ENCODE peak calls at places on chromosomes 11 and 22, in five cellular contexts. One of them, this sample, is unnamed.

GRCh38 chr11:8227156-8228152 is 36.2 kb downstream of the LMO1 start:
- DNase-seq in mucosa of gallbladder: no peak
- DNase-seq in right cardiac atrium: no peak
- DNase-seq in spleen: no peak
- DNase-seq in left colon: no peak
- DNase-seq in this sample: peak; percentile 97

GRCh38 chr22:38148252-38148651 is 33.4 kb downstream of the PLA2G6 start:
- DNase-seq in mucosa of gallbladder: no peak
- DNase-seq in right cardiac atrium: peak; percentile 13
- DNase-seq in left colon: no peak
- DNase-seq in spleen: no peak
- DNase-seq in this sample: no peak

GRCh38 chr11:70528046-70528793 is 129.9 kb downstream of the CTTN start:
- DNase-seq in right cardiac atrium: peak; percentile 20
- DNase-seq in spleen: peak; percentile 64
- DNase-seq in left colon: no peak
- DNase-seq in mucosa of gallbladder: no peak
- DNase-seq in this sample: no peak

GRCh38 chr11:46121328-46121723 is at the start of gene PHF21A:
- DNase-seq in mucosa of gallbladder: peak; percentile 91
- DNase-seq in spleen: peak; percentile 98
- DNase-seq in left colon: peak; percentile 91
- DNase-seq in right cardiac atrium: peak; percentile 95
- DNase-seq in this sample: peak; percentile 74

GRCh38 chr22:22424210-22424800 is 84.2 kb downstream of the ZNF280B start:
- DNase-seq in mucosa of gallbladder: no peak
- DNase-seq in left colon: no peak
- DNase-seq in spleen: no peak
- DNase-seq in right cardiac atrium: no peak
- DNase-seq in this sample: no peak

GRCh38 chr11:118214210-118214914 is 10.4 kb downstream of the JAML start:
- DNase-seq in mucosa of gallbladder: no peak
- DNase-seq in spleen: no peak
- DNase-seq in left colon: peak; percentile 48
- DNase-seq in right cardiac atrium: no peak
- DNase-seq in this sample: no peak

GRCh38 chr22:50343541-50343935 is 411 bp downstream of the PPP6R2 start:
- DNase-seq in right cardiac atrium: no peak
- DNase-seq in spleen: no peak
- DNase-seq in mucosa of gallbladder: no peak
- DNase-seq in left colon: no peak
- DNase-seq in this sample: no peak

GRCh38 chr11:83456075-83456474 is 169.9 kb upstream of the CCDC90B start:
- DNase-seq in spleen: no peak
- DNase-seq in left colon: no peak
- DNase-seq in right cardiac atrium: no peak
- DNase-seq in mucosa of gallbladder: peak; percentile 28
- DNase-seq in this sample: no peak

GRCh38 chr22:28146401-28147304 is 227.6 kb upstream of the PITPNB start:
- DNase-seq in left colon: no peak
- DNase-seq in spleen: no peak
- DNase-seq in right cardiac atrium: no peak
- DNase-seq in mucosa of gallbladder: no peak
- DNase-seq in this sample: no peak

GRCh38 chr22:45072322-45072903 is 62.6 kb upstream of the PHF21B start:
- DNase-seq in spleen: no peak
- DNase-seq in mucosa of gallbladder: no peak
- DNase-seq in left colon: no peak
- DNase-seq in right cardiac atrium: no peak
- DNase-seq in this sample: peak; percentile 54

GRCh38 chr11:34659096-34659733 is 38.3 kb downstream of the EHF start:
- DNase-seq in right cardiac atrium: no peak
- DNase-seq in mucosa of gallbladder: no peak
- DNase-seq in left colon: no peak
- DNase-seq in spleen: no peak
- DNase-seq in this sample: no peak

GRCh38 chr11:12288212-12288933 is 89.0 kb upstream of the PARVA start:
- DNase-seq in spleen: no peak
- DNase-seq in right cardiac atrium: peak; percentile 93
- DNase-seq in left colon: peak; percentile 81
- DNase-seq in mucosa of gallbladder: peak; percentile 71
- DNase-seq in this sample: peak; percentile 41

GRCh38 chr11:75170463-75171201 is 19.7 kb downstream of the SLCO2B1 start:
- DNase-seq in mucosa of gallbladder: no peak
- DNase-seq in left colon: no peak
- DNase-seq in right cardiac atrium: no peak
- DNase-seq in spleen: no peak
- DNase-seq in this sample: no peak

GRCh38 chr11:67308031-67308866 is 4.9 kb downstream of the SSH3 start:
- DNase-seq in spleen: peak; percentile 66
- DNase-seq in right cardiac atrium: no peak
- DNase-seq in left colon: no peak
- DNase-seq in mucosa of gallbladder: no peak
- DNase-seq in this sample: no peak

GRCh38 chr11:105719073-105719846 is 109.4 kb downstream of the GRIA4 start:
- DNase-seq in left colon: no peak
- DNase-seq in spleen: no peak
- DNase-seq in right cardiac atrium: no peak
- DNase-seq in mucosa of gallbladder: no peak
- DNase-seq in this sample: peak; percentile 6

GRCh38 chr11:67422894-67423293 is 5.4 kb upstream of the RPS6KB2 start:
- DNase-seq in mucosa of gallbladder: no peak
- DNase-seq in spleen: no peak
- DNase-seq in right cardiac atrium: no peak
- DNase-seq in left colon: no peak
- DNase-seq in this sample: peak; percentile 31

GRCh38 chr22:40463727-40464126 is 93.3 kb downstream of the SGSM3 start:
- DNase-seq in mucosa of gallbladder: no peak
- DNase-seq in spleen: no peak
- DNase-seq in right cardiac atrium: no peak
- DNase-seq in left colon: no peak
- DNase-seq in this sample: no peak

GRCh38 chr11:134741453-134742227 is 329.6 kb upstream of the B3GAT1 start:
- DNase-seq in spleen: peak; percentile 37
- DNase-seq in mucosa of gallbladder: peak; percentile 30
- DNase-seq in right cardiac atrium: no peak
- DNase-seq in left colon: no peak
- DNase-seq in this sample: no peak

GRCh38 chr11:35012467-35013191 is 96.2 kb downstream of the PDHX start:
- DNase-seq in mucosa of gallbladder: no peak
- DNase-seq in right cardiac atrium: no peak
- DNase-seq in left colon: no peak
- DNase-seq in spleen: no peak
- DNase-seq in this sample: no peak

GRCh38 chr11:117470576-117470975 is 142.9 kb downstream of the CEP164 start:
- DNase-seq in right cardiac atrium: no peak
- DNase-seq in spleen: no peak
- DNase-seq in left colon: no peak
- DNase-seq in mucosa of gallbladder: no peak
- DNase-seq in this sample: no peak

GRCh38 chr22:40216041-40216756 is 38.5 kb downstream of the TNRC6B start:
- DNase-seq in right cardiac atrium: no peak
- DNase-seq in mucosa of gallbladder: no peak
- DNase-seq in spleen: no peak
- DNase-seq in left colon: no peak
- DNase-seq in this sample: no peak

GRCh38 chr22:39689421-39689820 is 118.9 kb downstream of the CACNA1I start:
- DNase-seq in mucosa of gallbladder: no peak
- DNase-seq in right cardiac atrium: peak; percentile 3
- DNase-seq in left colon: no peak
- DNase-seq in spleen: no peak
- DNase-seq in this sample: no peak

GRCh38 chr11:111814106-111814505 is 47.9 kb upstream of the PPP2R1B start:
- DNase-seq in left colon: no peak
- DNase-seq in mucosa of gallbladder: no peak
- DNase-seq in right cardiac atrium: no peak
- DNase-seq in spleen: no peak
- DNase-seq in this sample: no peak

GRCh38 chr22:45911601-45912271 is 65.2 kb downstream of the WNT7B start:
- DNase-seq in left colon: no peak
- DNase-seq in spleen: no peak
- DNase-seq in right cardiac atrium: peak; percentile 79
- DNase-seq in mucosa of gallbladder: peak; percentile 69
- DNase-seq in this sample: no peak

GRCh38 chr11:60657880-60658279 is 41.5 kb upstream of the MS4A8 start:
- DNase-seq in left colon: peak; percentile 13
- DNase-seq in right cardiac atrium: no peak
- DNase-seq in spleen: no peak
- DNase-seq in mucosa of gallbladder: peak; percentile 12
- DNase-seq in this sample: no peak

GRCh38 chr11:115222218-115222862 is 281.9 kb downstream of the CADM1 start:
- DNase-seq in right cardiac atrium: no peak
- DNase-seq in spleen: no peak
- DNase-seq in left colon: no peak
- DNase-seq in mucosa of gallbladder: no peak
- DNase-seq in this sample: peak; percentile 99